ENCODE peak calls at places on chromosomes 3 and 15, in six cellular contexts. One of them, this sample, is unnamed.

GRCh38 chr15:94478763-94479162 is 247.4 kb downstream of the MCTP2 start:
- DNase-seq in endodermal cell: no peak
- DNase-seq in IMR-90: no peak
- DNase-seq in osteoblast: no peak
- DNase-seq in hepatocyte: no peak
- DNase-seq in SK-N-SH: no peak
- DNase-seq in this sample: no peak

GRCh38 chr15:40048155-40048792 is 9.3 kb upstream of the SRP14 start:
- DNase-seq in endodermal cell: no peak
- DNase-seq in SK-N-SH: no peak
- DNase-seq in hepatocyte: no peak
- DNase-seq in IMR-90: no peak
- DNase-seq in osteoblast: peak; percentile 82
- DNase-seq in this sample: no peak

GRCh38 chr15:95134306-95135100 is 903.1 kb downstream of the MCTP2 start:
- DNase-seq in SK-N-SH: no peak
- DNase-seq in osteoblast: no peak
- DNase-seq in hepatocyte: no peak
- DNase-seq in endodermal cell: no peak
- DNase-seq in IMR-90: peak; percentile 10
- DNase-seq in this sample: no peak

GRCh38 chr3:53949541-53949940 is 57.9 kb upstream of the SELENOK start:
- DNase-seq in osteoblast: no peak
- DNase-seq in SK-N-SH: peak; percentile 25
- DNase-seq in endodermal cell: no peak
- DNase-seq in IMR-90: no peak
- DNase-seq in hepatocyte: no peak
- DNase-seq in this sample: peak; percentile 41

GRCh38 chr3:188153949-188154757 is at the start of gene LPP:
- DNase-seq in endodermal cell: peak; percentile 91
- DNase-seq in SK-N-SH: peak; percentile 72
- DNase-seq in osteoblast: peak; percentile 96
- DNase-seq in IMR-90: peak; percentile 77
- DNase-seq in hepatocyte: peak; percentile 88
- DNase-seq in this sample: peak; percentile 78

GRCh38 chr3:64316971-64317370 is 91.7 kb upstream of the PRICKLE2 start:
- DNase-seq in IMR-90: peak; percentile 54
- DNase-seq in hepatocyte: peak; percentile 48
- DNase-seq in endodermal cell: no peak
- DNase-seq in SK-N-SH: no peak
- DNase-seq in osteoblast: no peak
- DNase-seq in this sample: no peak

GRCh38 chr3:194584866-194585265 is 48.4 kb downstream of the TMEM44 start:
- DNase-seq in hepatocyte: no peak
- DNase-seq in osteoblast: peak; percentile 44
- DNase-seq in endodermal cell: no peak
- DNase-seq in SK-N-SH: no peak
- DNase-seq in IMR-90: peak; percentile 61
- DNase-seq in this sample: no peak

GRCh38 chr3:167814441-167814951 is 79.0 kb downstream of the SERPINI1 start:
- DNase-seq in IMR-90: peak; percentile 11
- DNase-seq in endodermal cell: no peak
- DNase-seq in SK-N-SH: peak; percentile 21
- DNase-seq in hepatocyte: peak; percentile 27
- DNase-seq in osteoblast: peak; percentile 84
- DNase-seq in this sample: no peak

GRCh38 chr3:186788482-186789370 is 5.3 kb downstream of the EIF4A2 start:
- DNase-seq in endodermal cell: no peak
- DNase-seq in hepatocyte: no peak
- DNase-seq in osteoblast: no peak
- DNase-seq in SK-N-SH: no peak
- DNase-seq in IMR-90: no peak
- DNase-seq in this sample: no peak

GRCh38 chr15:69668963-69669362 is 216.3 kb downstream of the RPLP1 start:
- DNase-seq in endodermal cell: no peak
- DNase-seq in IMR-90: no peak
- DNase-seq in SK-N-SH: no peak
- DNase-seq in hepatocyte: no peak
- DNase-seq in osteoblast: no peak
- DNase-seq in this sample: no peak

GRCh38 chr3:188266581-188267274 is 112.8 kb downstream of the LPP start:
- DNase-seq in hepatocyte: peak; percentile 64
- DNase-seq in IMR-90: peak; percentile 86
- DNase-seq in osteoblast: peak; percentile 55
- DNase-seq in SK-N-SH: no peak
- DNase-seq in endodermal cell: no peak
- DNase-seq in this sample: no peak

GRCh38 chr3:163605915-163606314 is 1472.4 kb downstream of the SI start:
- DNase-seq in endodermal cell: no peak
- DNase-seq in SK-N-SH: no peak
- DNase-seq in osteoblast: no peak
- DNase-seq in hepatocyte: no peak
- DNase-seq in IMR-90: no peak
- DNase-seq in this sample: no peak

GRCh38 chr3:175398676-175399075 is 539.5 kb downstream of the NAALADL2 start:
- DNase-seq in osteoblast: no peak
- DNase-seq in endodermal cell: no peak
- DNase-seq in IMR-90: peak; percentile 88
- DNase-seq in hepatocyte: no peak
- DNase-seq in SK-N-SH: no peak
- DNase-seq in this sample: no peak

GRCh38 chr15:93288718-93289117 is 199.7 kb upstream of the RGMA start:
- DNase-seq in IMR-90: no peak
- DNase-seq in endodermal cell: peak; percentile 36
- DNase-seq in SK-N-SH: no peak
- DNase-seq in osteoblast: no peak
- DNase-seq in hepatocyte: no peak
- DNase-seq in this sample: no peak

GRCh38 chr3:64440498-64440897 is 215.2 kb upstream of the PRICKLE2 start:
- DNase-seq in IMR-90: peak; percentile 91
- DNase-seq in endodermal cell: no peak
- DNase-seq in hepatocyte: peak; percentile 34
- DNase-seq in SK-N-SH: no peak
- DNase-seq in osteoblast: peak; percentile 82
- DNase-seq in this sample: no peak

GRCh38 chr3:38528457-38528856 is 32.3 kb downstream of the EXOG start:
- DNase-seq in endodermal cell: peak; percentile 77
- DNase-seq in IMR-90: no peak
- DNase-seq in osteoblast: peak; percentile 25
- DNase-seq in hepatocyte: no peak
- DNase-seq in SK-N-SH: peak; percentile 60
- DNase-seq in this sample: peak; percentile 70

GRCh38 chr15:48794697-48795134 is 16.2 kb downstream of the CEP152 start:
- DNase-seq in IMR-90: peak; percentile 17
- DNase-seq in endodermal cell: no peak
- DNase-seq in SK-N-SH: no peak
- DNase-seq in hepatocyte: no peak
- DNase-seq in osteoblast: no peak
- DNase-seq in this sample: no peak

GRCh38 chr3:189144645-189145044 is 27.1 kb upstream of the TPRG1 start:
- DNase-seq in SK-N-SH: peak; percentile 28
- DNase-seq in IMR-90: peak; percentile 23
- DNase-seq in endodermal cell: no peak
- DNase-seq in osteoblast: no peak
- DNase-seq in hepatocyte: peak; percentile 31
- DNase-seq in this sample: no peak

GRCh38 chr3:114586119-114586518 is 292.3 kb downstream of the TIGIT start:
- DNase-seq in osteoblast: no peak
- DNase-seq in IMR-90: no peak
- DNase-seq in endodermal cell: no peak
- DNase-seq in hepatocyte: no peak
- DNase-seq in SK-N-SH: no peak
- DNase-seq in this sample: no peak

GRCh38 chr3:65894679-65895078 is 144.0 kb downstream of the MAGI1 start:
- DNase-seq in endodermal cell: no peak
- DNase-seq in hepatocyte: peak; percentile 22
- DNase-seq in IMR-90: peak; percentile 69
- DNase-seq in osteoblast: peak; percentile 91
- DNase-seq in SK-N-SH: no peak
- DNase-seq in this sample: no peak

GRCh38 chr15:64144192-64144564 is 7.4 kb upstream of the SNX22 start:
- DNase-seq in hepatocyte: no peak
- DNase-seq in IMR-90: no peak
- DNase-seq in SK-N-SH: no peak
- DNase-seq in osteoblast: no peak
- DNase-seq in endodermal cell: peak; percentile 31
- DNase-seq in this sample: no peak

GRCh38 chr3:31891876-31892455 is 89.1 kb downstream of the OSBPL10 start:
- DNase-seq in SK-N-SH: no peak
- DNase-seq in hepatocyte: peak; percentile 35
- DNase-seq in IMR-90: no peak
- DNase-seq in osteoblast: no peak
- DNase-seq in endodermal cell: no peak
- DNase-seq in this sample: no peak

GRCh38 chr15:64426845-64427465 is 33.4 kb upstream of the ZNF609 start:
- DNase-seq in IMR-90: peak; percentile 54
- DNase-seq in SK-N-SH: no peak
- DNase-seq in hepatocyte: peak; percentile 55
- DNase-seq in osteoblast: no peak
- DNase-seq in endodermal cell: no peak
- DNase-seq in this sample: peak; percentile 7

GRCh38 chr15:42157981-42158765 is 1.7 kb upstream of the PLA2G4F start:
- DNase-seq in hepatocyte: no peak
- DNase-seq in endodermal cell: no peak
- DNase-seq in SK-N-SH: no peak
- DNase-seq in osteoblast: peak; percentile 95
- DNase-seq in IMR-90: peak; percentile 80
- DNase-seq in this sample: no peak

DNA sequence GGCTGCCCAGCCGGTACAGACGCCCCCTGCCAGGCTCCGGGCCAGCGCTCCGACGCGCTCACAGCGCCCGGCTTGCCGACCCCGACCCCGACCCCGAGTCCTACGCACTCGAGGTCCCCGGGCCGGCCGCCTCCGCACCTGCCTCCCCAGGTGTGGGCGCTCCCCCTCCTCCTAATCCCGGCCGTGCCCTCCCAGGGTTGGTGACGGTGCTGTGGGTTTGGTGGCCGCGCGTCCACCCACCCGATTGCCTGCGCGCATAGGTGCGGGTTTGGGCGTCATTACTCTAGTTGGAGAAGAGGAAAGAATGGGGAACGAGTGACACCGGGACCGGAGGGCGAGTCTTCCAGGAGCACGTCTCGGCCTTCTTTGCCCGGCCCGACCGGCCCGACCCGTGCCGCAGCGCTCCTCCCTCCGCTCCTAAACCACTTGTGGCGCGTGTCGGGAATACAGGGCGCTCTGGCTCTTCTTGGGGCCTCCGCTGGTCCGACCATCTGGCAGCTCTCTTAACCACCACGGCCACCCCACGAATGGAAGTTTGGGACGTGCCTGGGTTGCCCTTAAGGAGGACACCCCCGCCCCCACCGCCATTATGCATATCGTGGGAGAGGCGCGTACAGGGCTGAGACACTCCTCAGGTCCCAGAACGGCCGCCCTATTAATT is 814 bp upstream of the THRB start:
- DNase-seq in endodermal cell: peak; percentile 88
- DNase-seq in IMR-90: no peak
- DNase-seq in hepatocyte: peak; percentile 74
- DNase-seq in SK-N-SH: peak; percentile 63
- DNase-seq in osteoblast: peak; percentile 56
- DNase-seq in this sample: peak; percentile 69
- TF ChIP-seq CTCF in endodermal cell: peak; percentile 53
- TF ChIP-seq CTCF in IMR-90: no peak
- TF ChIP-seq CTCF in hepatocyte: no peak
- TF ChIP-seq CTCF in SK-N-SH: no peak
- TF ChIP-seq CTCF in osteoblast: no peak
- TF ChIP-seq CTCF in this sample: no peak

GRCh38 chr15:43774062-43774461 is 2.7 kb downstream of the ELL3 start:
- DNase-seq in SK-N-SH: no peak
- DNase-seq in IMR-90: no peak
- DNase-seq in hepatocyte: no peak
- DNase-seq in endodermal cell: no peak
- DNase-seq in osteoblast: no peak
- DNase-seq in this sample: no peak

GRCh38 chr15:43769584-43770228 is 7.1 kb downstream of the ELL3 start:
- DNase-seq in osteoblast: peak; percentile 90
- DNase-seq in IMR-90: peak; percentile 64
- DNase-seq in endodermal cell: peak; percentile 89
- DNase-seq in SK-N-SH: peak; percentile 72
- DNase-seq in hepatocyte: peak; percentile 69
- DNase-seq in this sample: peak; percentile 50

GRCh38 chr15:43775411-43775965 is 1.3 kb downstream of the ELL3 start:
- DNase-seq in endodermal cell: peak; percentile 86
- DNase-seq in SK-N-SH: peak; percentile 52
- DNase-seq in osteoblast: peak; percentile 51
- DNase-seq in hepatocyte: peak; percentile 85
- DNase-seq in IMR-90: peak; percentile 58
- DNase-seq in this sample: peak; percentile 79

GRCh38 chr15:43771816-43772215 is 5.0 kb downstream of the ELL3 start:
- DNase-seq in endodermal cell: no peak
- DNase-seq in SK-N-SH: no peak
- DNase-seq in hepatocyte: no peak
- DNase-seq in IMR-90: no peak
- DNase-seq in osteoblast: no peak
- DNase-seq in this sample: no peak

DNA sequence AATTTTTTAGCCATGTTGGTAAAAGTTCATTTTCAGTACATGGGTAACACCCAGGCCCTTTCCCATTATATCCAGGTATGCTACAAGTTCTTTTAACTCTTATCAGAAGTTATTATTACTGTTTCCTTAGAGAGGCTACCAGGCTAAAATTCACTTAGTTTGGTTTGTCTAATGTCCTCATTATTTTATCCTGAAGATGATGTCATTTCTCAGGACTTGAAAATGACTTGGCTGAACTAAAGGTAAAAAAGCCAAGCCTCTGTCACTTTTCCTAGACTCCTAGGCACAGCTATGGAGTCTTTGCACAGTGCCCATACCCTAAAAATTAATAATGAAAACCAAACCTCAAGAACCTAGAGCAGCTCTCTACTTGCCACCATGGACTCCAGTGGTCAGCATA is 4.1 kb downstream of the ELL3 start:
- DNase-seq in osteoblast: no peak
- DNase-seq in SK-N-SH: no peak
- DNase-seq in IMR-90: no peak
- DNase-seq in hepatocyte: no peak
- DNase-seq in endodermal cell: no peak
- DNase-seq in this sample: no peak
- H3K36me3 ChIP-seq in osteoblast: peaks cover 68% of the 10 kb centered on the region
- H3K36me3 ChIP-seq in SK-N-SH: peaks cover 46% of the 10 kb centered on the region
- H3K36me3 ChIP-seq in IMR-90: peaks cover 29% of the 10 kb centered on the region
- H3K36me3 ChIP-seq in hepatocyte: no peaks in the 10 kb centered on the region
- H3K36me3 ChIP-seq in endodermal cell: peaks cover 68% of the 10 kb centered on the region
- H3K36me3 ChIP-seq in this sample: peaks cover 61% of the 10 kb centered on the region

GRCh38 chr15:89116404-89116803 is 28.1 kb downstream of the ABHD2 start:
- DNase-seq in osteoblast: no peak
- DNase-seq in SK-N-SH: no peak
- DNase-seq in endodermal cell: no peak
- DNase-seq in hepatocyte: no peak
- DNase-seq in IMR-90: peak; percentile 55
- DNase-seq in this sample: no peak
- H3K27ac ChIP-seq in osteoblast: peak overlapping the region; percentile 78
- H3K27ac ChIP-seq in SK-N-SH: no peak overlapping the region
- H3K27ac ChIP-seq in endodermal cell: no peak overlapping the region
- H3K27ac ChIP-seq in hepatocyte: peak overlapping the region; percentile 95
- H3K27ac ChIP-seq in IMR-90: no peak overlapping the region
- H3K27ac ChIP-seq in this sample: peak overlapping the region; percentile 32

DNA sequence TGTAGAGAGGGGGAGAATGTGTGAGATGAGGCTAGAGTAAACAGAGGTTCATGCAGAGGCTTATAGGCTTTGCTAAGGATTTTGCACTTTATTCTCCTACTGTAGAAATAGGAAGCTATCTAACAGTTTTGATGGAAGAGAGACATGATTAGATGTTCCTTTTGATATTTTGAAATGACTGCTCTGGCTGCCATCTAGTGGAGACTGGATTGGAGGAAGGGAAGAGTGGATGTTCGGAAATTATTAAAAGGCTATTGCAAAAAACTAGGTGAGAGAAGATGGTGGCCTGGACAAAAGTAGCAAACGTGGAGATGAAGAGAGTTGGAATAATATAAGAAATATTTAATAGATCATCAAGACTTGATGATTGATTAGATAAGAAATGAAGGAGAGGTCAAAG is 42.2 kb downstream of the SYN2 start:
- DNase-seq in osteoblast: no peak
- DNase-seq in hepatocyte: peak; percentile 9
- DNase-seq in endodermal cell: no peak
- DNase-seq in SK-N-SH: peak; percentile 42
- DNase-seq in IMR-90: no peak
- DNase-seq in this sample: peak; percentile 22
- TF ChIP-seq CTCF in osteoblast: peak; percentile 31
- TF ChIP-seq CTCF in hepatocyte: peak; percentile 57
- TF ChIP-seq CTCF in endodermal cell: peak; percentile 71
- TF ChIP-seq CTCF in SK-N-SH: peak; percentile 26
- TF ChIP-seq CTCF in IMR-90: no peak
- TF ChIP-seq CTCF in this sample: peak; percentile 50

This sample was measured in WERI-Rb-1.